ENCODE peak calls at places on chromosomes 11 and 22, in nine cellular contexts. I is hepatocyte, Z is GM13977, N is amniotic stem cell, P is left cardiac atrium, E is NCI-H187, B is left lung, A is pancreas, S is NCI-H345. F is an unnamed sample.

GRCh38 chr11:134261626-134262488 is 8.5 kb downstream of the ACAD8 start:
- DNase-seq in I (peak), E (no peak), B (no peak), P (no peak), S (peak), A (no peak), N (no peak), Z (peak), F (no peak)

GRCh38 chr11:73931039-73931645 is 19.7 kb upstream of the DNAJB13 start:
- DNase-seq in P (no peak), B (no peak), N (no peak), S (peak), E (no peak), A (peak), Z (peak), I (peak), F (peak)

GRCh38 chr22:36795633-36796032 is 19.7 kb upstream of the IFT27 start:
- DNase-seq in Z (no peak), S (no peak), E (no peak), B (no peak), I (no peak), N (no peak), A (no peak), P (no peak), F (no peak)

GRCh38 chr11:71249301-71249700 is 3.1 kb downstream of the SHANK2 start:
- DNase-seq in I (peak), Z (no peak), S (no peak), A (no peak), E (no peak), P (no peak), N (no peak), B (no peak), F (no peak)

GRCh38 chr22:25362215-25362882 is 142.9 kb downstream of the CRYBB2 start:
- DNase-seq in Z (peak), N (peak), I (peak), S (peak), E (peak), P (peak), B (peak), A (peak), F (no peak)

GRCh38 chr11:31237819-31238771 is 131.4 kb downstream of the DCDC1 start:
- DNase-seq in E (no peak), Z (no peak), N (no peak), A (no peak), P (no peak), S (no peak), I (peak), B (no peak), F (no peak)

GRCh38 chr11:129013737-129014475 is 71.2 kb upstream of the TP53AIP1 start:
- DNase-seq in E (no peak), Z (no peak), B (no peak), P (no peak), I (peak), N (no peak), S (no peak), A (no peak), F (peak)

GRCh38 chr11:45896392-45897068 is 10.5 kb downstream of the FREY1 start:
- DNase-seq in S (peak), B (peak), Z (no peak), N (no peak), A (peak), P (no peak), E (peak), I (no peak), F (no peak)

GRCh38 chr22:17855891-17856290 is 81.6 kb upstream of the BID start:
- DNase-seq in P (no peak), N (no peak), E (no peak), S (no peak), A (no peak), Z (no peak), B (peak), I (no peak), F (no peak)

GRCh38 chr11:47318166-47318565 is 34.3 kb downstream of the MYBPC3 start:
- DNase-seq in B (no peak), Z (no peak), E (no peak), N (no peak), S (no peak), I (no peak), P (no peak), A (no peak), F (no peak)

GRCh38 chr11:126716456-126717083 is 284.0 kb downstream of the KIRREL3 start:
- DNase-seq in B (no peak), P (peak), N (no peak), I (peak), S (peak), A (peak), Z (peak), E (peak), F (no peak)

GRCh38 chr22:17171313-17172171 is 12.5 kb upstream of the HDHD5 start:
- DNase-seq in I (peak), P (peak), S (peak), Z (peak), N (peak), A (peak), E (peak), B (peak), F (peak)

GRCh38 chr11:12003329-12003728 is 5.1 kb downstream of the DKK3 start:
- DNase-seq in E (no peak), Z (no peak), P (no peak), N (no peak), B (no peak), A (no peak), S (no peak), I (no peak), F (no peak)

GRCh38 chr22:47625013-47625385 is 862.5 kb downstream of the TBC1D22A start:
- DNase-seq in E (no peak), Z (no peak), P (no peak), I (no peak), B (no peak), S (no peak), N (no peak), A (no peak), F (no peak)

GRCh38 chr11:42770444-42771065 is 541.2 kb upstream of the API5 start:
- DNase-seq in I (peak), Z (peak), P (no peak), S (peak), N (no peak), A (no peak), E (no peak), B (no peak), F (no peak)

GRCh38 chr11:65891180-65892136 is 985 bp downstream of the CCDC85B start:
- DNase-seq in E (no peak), A (no peak), I (no peak), Z (peak), S (no peak), P (peak), B (peak), N (no peak), F (no peak)

GRCh38 chr11:1728931-1729691 is 21.3 kb downstream of the IFITM10 start:
- DNase-seq in B (peak), P (no peak), E (no peak), A (no peak), N (no peak), I (no peak), Z (no peak), S (no peak), F (no peak)

GRCh38 chr11:64546176-64546575 is 44.8 kb upstream of the SLC22A12 start:
- DNase-seq in A (no peak), B (no peak), E (no peak), P (no peak), S (no peak), N (no peak), I (no peak), Z (no peak), F (no peak)

GRCh38 chr22:25085930-25086901 is 113.4 kb upstream of the CRYBB3 start:
- DNase-seq in A (no peak), E (no peak), N (no peak), B (no peak), S (no peak), Z (peak), P (peak), I (peak), F (no peak)

GRCh38 chr11:133934599-133935550 is 21.9 kb downstream of the IGSF9B start:
- DNase-seq in N (peak), B (peak), I (no peak), P (peak), Z (no peak), E (no peak), A (no peak), S (no peak), F (no peak)

GRCh38 chr11:11733246-11733763 is 108.5 kb upstream of the USP47 start:
- DNase-seq in E (no peak), B (no peak), S (no peak), A (no peak), I (no peak), Z (no peak), N (no peak), P (no peak), F (no peak)

GRCh38 chr11:18332891-18333290 is 10.5 kb downstream of the GTF2H1 start:
- DNase-seq in E (no peak), A (no peak), B (no peak), P (no peak), Z (no peak), I (no peak), S (no peak), N (no peak), F (no peak)

GRCh38 chr22:42937164-42937854 is 77.6 kb downstream of the PACSIN2 start:
- DNase-seq in N (peak), E (no peak), A (no peak), Z (peak), B (peak), P (no peak), S (no peak), I (peak), F (no peak)

GRCh38 chr11:105573091-105573490 is 36.8 kb upstream of the GRIA4 start:
- DNase-seq in N (no peak), S (no peak), E (no peak), B (no peak), A (no peak), I (no peak), P (no peak), Z (no peak), F (no peak)

GRCh38 chr11:46808804-46809431 is 37.2 kb downstream of the CKAP5 start:
- DNase-seq in Z (no peak), N (no peak), A (no peak), S (no peak), P (no peak), I (peak), E (no peak), B (no peak), F (no peak)

GRCh38 chr11:10302744-10303557 is 1.9 kb upstream of the ADM start:
- DNase-seq in B (peak), P (peak), I (peak), E (no peak), N (no peak), S (peak), A (peak), Z (no peak), F (peak)

GRCh38 chr11:118705111-118705741 is 25.8 kb upstream of the TREH start:
- DNase-seq in A (no peak), I (no peak), N (no peak), P (no peak), S (no peak), Z (no peak), B (no peak), E (no peak), F (no peak)

GRCh38 chr11:128036556-128037093 is 550.7 kb downstream of the ETS1 start:
- DNase-seq in Z (no peak), B (no peak), N (no peak), I (no peak), A (no peak), P (no peak), S (no peak), E (no peak), F (no peak)

GRCh38 chr22:38953577-38954413 is 3.6 kb upstream of the APOBEC3A start:
- DNase-seq in Z (peak), S (no peak), E (no peak), A (no peak), I (peak), P (no peak), N (no peak), B (no peak), F (no peak)

GRCh38 chr22:24355574-24355973 is 71.8 kb upstream of the ADORA2A start:
- DNase-seq in S (no peak), I (no peak), Z (no peak), A (no peak), E (no peak), B (no peak), N (no peak), P (no peak), F (no peak)

GRCh38 chr11:33531743-33532181 is 168.9 kb downstream of the C11orf91 start:
- DNase-seq in P (no peak), I (no peak), S (no peak), E (no peak), A (no peak), Z (no peak), B (no peak), N (no peak), F (no peak)

F was measured in LNCaP clone FGC.